ENCODE peak calls at places on chromosomes 11 and 22, in six cellular contexts. V is tibial nerve, J is right lobe of liver, Y is ovary, A is heart right ventricle, M is A549. K is an unnamed sample.

GRCh38 chr11:72789493-72790131 is 4.2 kb downstream of the STARD10 start:
- DNase-seq in V (no peak), J (peak; percentile 81), Y (peak; percentile 34), A (peak; percentile 67), M (no peak), K (peak; percentile 83)

GRCh38 chr11:85976525-85976924 is 92.4 kb downstream of the PICALM start:
- DNase-seq in V (no peak), J (no peak), Y (no peak), A (no peak), M (no peak), K (no peak)

GRCh38 chr11:85955531-85955930 is 100.3 kb downstream of the CCDC83 start:
- DNase-seq in V (no peak), J (no peak), Y (no peak), A (no peak), M (no peak), K (no peak)

GRCh38 chr11:23212829-23213228 is 352.6 kb upstream of the CCDC179 start:
- DNase-seq in V (no peak), J (no peak), Y (no peak), A (no peak), M (no peak), K (no peak)

GRCh38 chr11:65663634-65664200 is 1.0 kb upstream of the RELA start:
- DNase-seq in V (no peak), J (no peak), Y (peak; percentile 80), A (peak; percentile 84), M (peak; percentile 61), K (peak; percentile 87)

GRCh38 chr22:44623771-44624510 is 78.1 kb upstream of the PRR5 start:
- DNase-seq in V (no peak), J (no peak), Y (no peak), A (no peak), M (peak; percentile 30), K (no peak)

GRCh38 chr11:19648321-19648720 is 64.3 kb upstream of the NAV2 start:
- DNase-seq in V (no peak), J (no peak), Y (no peak), A (no peak), M (no peak), K (no peak)

GRCh38 chr22:31332010-31332409 is 14.1 kb downstream of the PATZ1 start:
- DNase-seq in V (no peak), J (no peak), Y (no peak), A (no peak), M (no peak), K (no peak)

GRCh38 chr22:48717076-48717810 is 1110.4 kb downstream of the BRD1 start:
- DNase-seq in V (no peak), J (peak; percentile 30), Y (no peak), A (no peak), M (no peak), K (peak; percentile 45)

GRCh38 chr11:71558996-71559395 is 6.4 kb upstream of the KRTAP5-10 start:
- DNase-seq in V (no peak), J (no peak), Y (no peak), A (no peak), M (no peak), K (no peak)

GRCh38 chr11:123072762-123073161 is 10.8 kb upstream of the HSPA8 start:
- DNase-seq in V (no peak), J (no peak), Y (no peak), A (no peak), M (no peak), K (no peak)

GRCh38 chr22:17818649-17819048 is 44.4 kb upstream of the BID start:
- DNase-seq in V (no peak), J (no peak), Y (no peak), A (no peak), M (no peak), K (no peak)

GRCh38 chr11:129374993-129375721 is 491 bp upstream of the BARX2 start:
- DNase-seq in V (no peak), J (peak; percentile 56), Y (no peak), A (no peak), M (peak; percentile 26), K (no peak)

GRCh38 chr11:88508808-88509581 is 171.5 kb upstream of the CTSC start:
- DNase-seq in V (no peak), J (peak; percentile 52), Y (no peak), A (no peak), M (no peak), K (peak; percentile 62)

GRCh38 chr22:30260682-30261081 is 6.0 kb downstream of the OSM start:
- DNase-seq in V (no peak), J (no peak), Y (no peak), A (no peak), M (no peak), K (no peak)

DNA sequence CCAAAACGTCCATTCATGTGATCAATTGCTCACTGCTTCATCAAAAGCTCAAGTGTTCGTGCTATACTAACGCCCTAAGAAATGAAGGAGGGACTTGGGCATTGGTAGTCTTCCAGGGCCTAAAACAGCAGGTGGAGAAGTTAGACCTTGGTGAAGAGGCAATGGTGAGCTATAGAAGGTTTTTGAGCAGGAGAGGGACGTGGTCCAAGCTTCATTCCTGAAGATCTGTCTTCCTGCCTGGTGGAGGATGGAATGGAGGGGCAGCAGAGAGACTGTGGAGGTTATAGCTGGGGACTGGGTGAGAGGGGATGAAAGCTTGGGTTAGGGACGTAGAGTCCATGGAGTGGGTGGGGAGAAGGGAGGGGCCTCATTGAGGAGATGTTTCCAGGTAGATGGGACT is 97.7 kb downstream of the TP53I11 start:
- DNase-seq in V (no peak), J (no peak), Y (no peak), A (no peak), M (no peak), K (no peak)
- H3K4me3 ChIP-seq in V (no peak overlapping the region), J (no peak overlapping the region), Y (no peak overlapping the region), A (no peak overlapping the region), M (no peak overlapping the region), K (no peak overlapping the region)

DNA sequence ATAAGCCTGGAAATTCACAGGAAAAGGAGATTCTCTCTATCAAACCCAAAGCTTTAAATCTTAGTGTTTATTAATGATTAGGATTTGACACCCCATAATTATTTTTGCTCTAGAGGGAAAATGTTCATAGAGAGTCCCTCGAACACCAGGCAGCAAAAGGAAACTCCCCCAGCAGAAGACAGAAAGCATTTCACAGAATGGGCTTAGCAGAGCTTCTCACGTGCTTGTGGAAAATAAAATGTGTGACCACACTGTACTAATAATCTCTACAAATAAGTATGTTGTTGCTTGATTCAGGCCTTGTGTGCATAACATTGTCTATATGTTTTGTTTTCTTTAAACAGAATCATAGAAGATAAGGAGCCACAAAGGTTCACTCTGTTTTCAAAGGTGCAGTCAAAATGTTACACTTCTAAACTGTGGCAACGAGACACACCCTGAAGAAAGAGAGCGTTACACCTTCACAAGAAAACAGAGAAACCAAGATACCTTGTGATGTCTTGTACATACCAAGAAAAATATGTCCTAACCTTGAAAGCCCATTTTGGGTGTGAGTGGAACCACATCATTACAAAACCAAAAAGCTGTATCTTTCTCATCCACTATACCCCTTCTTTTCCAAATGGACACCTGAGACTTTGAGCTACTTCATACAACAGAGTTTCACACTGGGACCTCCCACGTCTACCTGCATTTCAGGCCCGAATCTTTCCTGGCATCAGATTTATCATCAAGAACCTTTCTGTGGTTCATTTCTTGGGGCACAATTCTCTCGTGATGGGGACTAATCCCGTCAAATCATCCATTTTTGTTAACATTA is 282.5 kb downstream of the ETS1 start:
- DNase-seq in V (no peak), J (no peak), Y (no peak), A (no peak), M (no peak), K (no peak)
- H3K4me1 ChIP-seq in V (no peaks in the 10 kb centered on the region), J (no peaks in the 10 kb centered on the region), Y (no peaks in the 10 kb centered on the region), A (peaks cover 9% of the 10 kb centered on the region), M (no peaks in the 10 kb centered on the region), K (no peaks in the 10 kb centered on the region)

GRCh38 chr22:47389201-47389600 is 626.8 kb downstream of the TBC1D22A start:
- DNase-seq in V (no peak), J (peak; percentile 14), Y (peak; percentile 3), A (no peak), M (no peak), K (no peak)
- H3K27ac ChIP-seq in V (no peak overlapping the region), J (no peak overlapping the region), Y (no peak overlapping the region), A (no peak overlapping the region), M (no peak overlapping the region), K (no peak overlapping the region)

DNA sequence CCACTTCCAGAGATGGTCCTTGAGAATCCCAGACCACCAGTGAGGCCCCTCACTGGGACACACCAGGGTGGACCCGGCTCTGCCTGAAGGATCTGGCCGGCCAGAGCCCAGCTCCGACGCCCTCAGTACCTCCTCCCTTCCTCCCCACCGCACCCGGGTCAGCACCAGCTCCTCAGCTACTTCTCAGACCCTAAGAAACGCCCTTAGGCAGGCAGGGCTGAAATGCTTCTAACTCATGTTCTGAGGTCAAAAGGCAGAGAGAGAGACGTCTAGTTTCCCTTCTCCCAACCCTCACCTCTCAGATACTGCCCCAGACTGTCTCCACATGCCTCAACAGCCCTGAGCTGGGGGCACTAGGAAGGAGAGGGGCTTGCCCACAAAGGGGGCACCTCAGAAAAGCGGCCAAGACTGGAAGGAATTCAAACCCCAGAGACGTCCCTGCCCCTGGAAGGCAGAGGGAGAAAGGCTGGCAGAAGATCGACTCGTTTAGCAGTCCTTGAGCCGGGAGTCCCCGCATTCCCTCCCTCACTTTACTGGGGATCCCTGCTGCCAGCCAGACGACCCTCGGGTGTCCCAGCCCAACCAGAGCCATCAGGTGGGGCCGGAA is 539 bp downstream of the USH1C start:
- DNase-seq in V (no peak), J (no peak), Y (no peak), A (no peak), M (no peak), K (no peak)
- H3K4me3 ChIP-seq in V (peak overlapping the region; percentile 15), J (no peak overlapping the region), Y (peak overlapping the region; percentile 26), A (no peak overlapping the region), M (peak overlapping the region; percentile 53), K (no peak overlapping the region)

K was measured in tibial artery.